ENCODE peak calls at places on chromosomes 13 and 19, in nine cellular contexts. One of them, this sample, is unnamed.

GRCh38 chr19:42325896-42326771 is 699 bp downstream of the MEGF8 start:
- DNase-seq in pancreas: peak; percentile 61
- DNase-seq in kidney epithelial cell: no peak
- DNase-seq in thoracic aorta: no peak
- DNase-seq in IMR-90: no peak
- DNase-seq in sigmoid colon: no peak
- DNase-seq in CD4-positive, alpha-beta T cell: no peak
- DNase-seq in B cell: peak; percentile 48
- DNase-seq in fibroblast of villous mesenchyme: no peak
- DNase-seq in this sample: peak; percentile 50

GRCh38 chr13:100644328-100644727 is 30.3 kb downstream of the TMTC4 start:
- DNase-seq in pancreas: no peak
- DNase-seq in kidney epithelial cell: no peak
- DNase-seq in thoracic aorta: no peak
- DNase-seq in IMR-90: peak; percentile 37
- DNase-seq in sigmoid colon: no peak
- DNase-seq in CD4-positive, alpha-beta T cell: no peak
- DNase-seq in B cell: no peak
- DNase-seq in fibroblast of villous mesenchyme: peak; percentile 8
- DNase-seq in this sample: peak; percentile 20

GRCh38 chr19:1904385-1905070 is 671 bp upstream of the ADAT3 start:
- DNase-seq in pancreas: peak; percentile 71
- DNase-seq in kidney epithelial cell: peak; percentile 44
- DNase-seq in thoracic aorta: no peak
- DNase-seq in IMR-90: no peak
- DNase-seq in sigmoid colon: no peak
- DNase-seq in CD4-positive, alpha-beta T cell: no peak
- DNase-seq in B cell: peak; percentile 85
- DNase-seq in fibroblast of villous mesenchyme: no peak
- DNase-seq in this sample: peak; percentile 35

GRCh38 chr19:48654299-48655059 is 8.5 kb upstream of the CA11 start:
- DNase-seq in pancreas: no peak
- DNase-seq in kidney epithelial cell: no peak
- DNase-seq in thoracic aorta: no peak
- DNase-seq in IMR-90: no peak
- DNase-seq in sigmoid colon: no peak
- DNase-seq in CD4-positive, alpha-beta T cell: no peak
- DNase-seq in B cell: no peak
- DNase-seq in fibroblast of villous mesenchyme: peak; percentile 41
- DNase-seq in this sample: no peak

GRCh38 chr13:89660752-89661151 is 1686.7 kb upstream of the MIR17HG start:
- DNase-seq in pancreas: no peak
- DNase-seq in kidney epithelial cell: no peak
- DNase-seq in thoracic aorta: no peak
- DNase-seq in IMR-90: no peak
- DNase-seq in sigmoid colon: no peak
- DNase-seq in CD4-positive, alpha-beta T cell: no peak
- DNase-seq in B cell: no peak
- DNase-seq in fibroblast of villous mesenchyme: no peak
- DNase-seq in this sample: no peak

GRCh38 chr13:102309110-102309509 is 92.7 kb downstream of the FGF14 start:
- DNase-seq in pancreas: no peak
- DNase-seq in kidney epithelial cell: no peak
- DNase-seq in thoracic aorta: no peak
- DNase-seq in IMR-90: no peak
- DNase-seq in sigmoid colon: no peak
- DNase-seq in CD4-positive, alpha-beta T cell: no peak
- DNase-seq in B cell: no peak
- DNase-seq in fibroblast of villous mesenchyme: no peak
- DNase-seq in this sample: no peak

GRCh38 chr13:29227560-29227959 is 367.9 kb downstream of the SLC7A1 start:
- DNase-seq in pancreas: no peak
- DNase-seq in kidney epithelial cell: no peak
- DNase-seq in thoracic aorta: no peak
- DNase-seq in IMR-90: no peak
- DNase-seq in sigmoid colon: no peak
- DNase-seq in CD4-positive, alpha-beta T cell: no peak
- DNase-seq in B cell: no peak
- DNase-seq in fibroblast of villous mesenchyme: peak; percentile 23
- DNase-seq in this sample: no peak

GRCh38 chr13:101465877-101466276 is 13.4 kb downstream of the ITGBL1 start:
- DNase-seq in pancreas: no peak
- DNase-seq in kidney epithelial cell: no peak
- DNase-seq in thoracic aorta: no peak
- DNase-seq in IMR-90: peak; percentile 77
- DNase-seq in sigmoid colon: no peak
- DNase-seq in CD4-positive, alpha-beta T cell: no peak
- DNase-seq in B cell: no peak
- DNase-seq in fibroblast of villous mesenchyme: no peak
- DNase-seq in this sample: no peak

GRCh38 chr19:39409207-39409885 is 2.7 kb downstream of the ZFP36 start:
- DNase-seq in pancreas: peak; percentile 98
- DNase-seq in kidney epithelial cell: no peak
- DNase-seq in thoracic aorta: peak; percentile 69
- DNase-seq in IMR-90: peak; percentile 61
- DNase-seq in sigmoid colon: peak; percentile 97
- DNase-seq in CD4-positive, alpha-beta T cell: peak; percentile 80
- DNase-seq in B cell: peak; percentile 80
- DNase-seq in fibroblast of villous mesenchyme: peak; percentile 78
- DNase-seq in this sample: peak; percentile 66

GRCh38 chr13:50130686-50131051 is 115.4 kb downstream of the KCNRG start:
- DNase-seq in pancreas: no peak
- DNase-seq in kidney epithelial cell: no peak
- DNase-seq in thoracic aorta: no peak
- DNase-seq in IMR-90: peak; percentile 47
- DNase-seq in sigmoid colon: no peak
- DNase-seq in CD4-positive, alpha-beta T cell: no peak
- DNase-seq in B cell: peak; percentile 56
- DNase-seq in fibroblast of villous mesenchyme: peak; percentile 41
- DNase-seq in this sample: peak; percentile 48

GRCh38 chr13:24253520-24254150 is 55.7 kb upstream of the C1QTNF9 start:
- DNase-seq in pancreas: no peak
- DNase-seq in kidney epithelial cell: no peak
- DNase-seq in thoracic aorta: no peak
- DNase-seq in IMR-90: no peak
- DNase-seq in sigmoid colon: peak; percentile 34
- DNase-seq in CD4-positive, alpha-beta T cell: no peak
- DNase-seq in B cell: no peak
- DNase-seq in fibroblast of villous mesenchyme: no peak
- DNase-seq in this sample: no peak

GRCh38 chr13:83048419-83048818 is 833.9 kb downstream of the SLITRK1 start:
- DNase-seq in pancreas: no peak
- DNase-seq in kidney epithelial cell: peak; percentile 5
- DNase-seq in thoracic aorta: no peak
- DNase-seq in IMR-90: peak; percentile 3
- DNase-seq in sigmoid colon: no peak
- DNase-seq in CD4-positive, alpha-beta T cell: no peak
- DNase-seq in B cell: no peak
- DNase-seq in fibroblast of villous mesenchyme: no peak
- DNase-seq in this sample: no peak
- TF ChIP-seq CTCF in pancreas: no peak
- TF ChIP-seq CTCF in kidney epithelial cell: no peak
- TF ChIP-seq CTCF in thoracic aorta: no peak
- TF ChIP-seq CTCF in IMR-90: no peak
- TF ChIP-seq CTCF in sigmoid colon: no peak
- TF ChIP-seq CTCF in CD4-positive, alpha-beta T cell: no peak
- TF ChIP-seq CTCF in B cell: no peak
- TF ChIP-seq CTCF in fibroblast of villous mesenchyme: no peak
- TF ChIP-seq CTCF in this sample: no peak

DNA sequence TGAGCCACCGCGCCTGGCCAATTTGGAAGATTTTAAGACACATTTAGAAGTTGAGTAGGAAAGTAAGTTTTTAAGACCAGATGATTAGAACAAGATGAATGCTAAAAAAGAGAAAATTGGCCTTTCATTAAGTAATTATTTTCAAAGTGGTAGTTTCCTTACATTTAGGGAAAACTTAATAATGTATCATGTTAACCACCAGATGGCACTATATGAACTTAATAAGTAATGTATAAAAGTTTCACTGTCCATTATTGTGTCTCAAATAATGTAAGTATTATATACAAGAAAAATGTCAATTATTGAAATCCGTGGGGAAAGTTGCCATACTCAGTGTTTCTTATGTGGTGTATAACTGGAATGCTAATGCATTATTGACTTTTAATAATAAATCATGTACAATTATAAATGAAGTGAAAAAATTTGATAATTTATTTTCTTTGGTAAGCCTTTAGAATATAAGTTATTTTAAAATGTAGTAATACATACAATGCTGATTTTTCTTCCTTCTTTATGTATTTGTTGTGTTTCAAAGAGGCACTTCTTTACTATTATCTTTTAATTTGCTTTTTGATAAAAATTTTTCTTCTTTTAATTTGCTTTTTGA is 29.2 kb downstream of the COG6 start:
- DNase-seq in pancreas: no peak
- DNase-seq in kidney epithelial cell: no peak
- DNase-seq in thoracic aorta: no peak
- DNase-seq in IMR-90: peak; percentile 65
- DNase-seq in sigmoid colon: no peak
- DNase-seq in CD4-positive, alpha-beta T cell: no peak
- DNase-seq in B cell: no peak
- DNase-seq in fibroblast of villous mesenchyme: peak; percentile 61
- DNase-seq in this sample: no peak
- TF ChIP-seq CTCF in pancreas: peak; percentile 19
- TF ChIP-seq CTCF in kidney epithelial cell: no peak
- TF ChIP-seq CTCF in thoracic aorta: peak; percentile 34
- TF ChIP-seq CTCF in IMR-90: peak; percentile 49
- TF ChIP-seq CTCF in sigmoid colon: peak; percentile 38
- TF ChIP-seq CTCF in CD4-positive, alpha-beta T cell: peak; percentile 71
- TF ChIP-seq CTCF in B cell: peak; percentile 77
- TF ChIP-seq CTCF in fibroblast of villous mesenchyme: peak; percentile 10
- TF ChIP-seq CTCF in this sample: peak; percentile 47

DNA sequence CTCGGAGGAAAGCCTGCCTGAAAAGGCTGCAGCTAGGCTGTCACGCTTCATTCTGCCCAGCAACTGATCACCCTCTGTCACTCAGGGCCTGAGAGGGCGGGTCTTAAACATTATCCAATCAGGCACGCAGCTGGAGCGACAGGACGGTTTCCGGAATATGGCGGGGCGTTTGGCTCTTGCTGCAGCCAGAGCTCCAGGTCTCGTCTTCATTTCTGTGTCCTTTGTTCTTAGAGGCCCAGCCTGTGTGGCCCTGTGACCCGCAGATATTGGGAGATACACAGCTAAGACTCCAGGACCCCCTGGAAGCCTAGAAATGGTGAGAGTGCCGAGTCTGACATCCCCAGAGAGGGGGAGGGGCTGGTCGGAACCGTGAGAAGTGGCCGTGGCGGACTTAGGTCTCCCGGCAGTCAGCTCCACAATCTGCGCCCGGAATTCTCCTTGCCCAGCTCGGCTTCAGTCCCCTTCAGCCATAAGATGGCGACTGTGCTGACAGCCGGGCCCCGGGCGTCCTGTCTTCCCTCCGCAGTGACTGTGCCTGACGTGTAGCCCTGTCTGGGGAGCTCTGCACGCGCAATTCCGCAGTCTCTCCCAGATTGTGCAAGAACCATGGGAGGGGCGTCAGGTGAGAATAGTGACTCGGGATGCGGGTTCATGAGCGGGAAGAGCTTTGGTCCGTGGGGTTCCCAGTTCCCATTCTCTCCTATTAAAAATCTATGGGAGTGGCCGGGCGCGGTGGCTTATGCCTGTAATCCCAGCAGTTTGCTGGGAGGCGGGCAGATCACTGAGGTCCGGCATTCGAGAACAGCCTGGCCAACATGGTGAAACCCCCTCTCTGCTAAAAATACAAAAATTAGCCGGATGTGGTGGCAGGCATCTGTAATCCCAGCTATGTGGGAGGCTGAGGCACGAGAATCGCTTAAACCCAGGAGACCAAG is at the start of gene ZNF429:
- DNase-seq in pancreas: peak; percentile 88
- DNase-seq in kidney epithelial cell: peak; percentile 77
- DNase-seq in thoracic aorta: peak; percentile 94
- DNase-seq in IMR-90: peak; percentile 92
- DNase-seq in sigmoid colon: peak; percentile 96
- DNase-seq in CD4-positive, alpha-beta T cell: peak; percentile 90
- DNase-seq in B cell: peak; percentile 93
- DNase-seq in fibroblast of villous mesenchyme: peak; percentile 94
- DNase-seq in this sample: peak; percentile 85
- TF ChIP-seq CTCF in pancreas: no peak
- TF ChIP-seq CTCF in kidney epithelial cell: no peak
- TF ChIP-seq CTCF in thoracic aorta: no peak
- TF ChIP-seq CTCF in IMR-90: peak; percentile 5
- TF ChIP-seq CTCF in sigmoid colon: no peak
- TF ChIP-seq CTCF in CD4-positive, alpha-beta T cell: no peak
- TF ChIP-seq CTCF in B cell: no peak
- TF ChIP-seq CTCF in fibroblast of villous mesenchyme: peak; percentile 16
- TF ChIP-seq CTCF in this sample: no peak

GRCh38 chr19:15169541-15170285 is 31.1 kb downstream of the NOTCH3 start:
- DNase-seq in pancreas: no peak
- DNase-seq in kidney epithelial cell: no peak
- DNase-seq in thoracic aorta: no peak
- DNase-seq in IMR-90: no peak
- DNase-seq in sigmoid colon: no peak
- DNase-seq in CD4-positive, alpha-beta T cell: no peak
- DNase-seq in B cell: no peak
- DNase-seq in fibroblast of villous mesenchyme: no peak
- DNase-seq in this sample: no peak

GRCh38 chr19:15170345-15170744 is 30.4 kb downstream of the NOTCH3 start:
- DNase-seq in pancreas: no peak
- DNase-seq in kidney epithelial cell: no peak
- DNase-seq in thoracic aorta: no peak
- DNase-seq in IMR-90: no peak
- DNase-seq in sigmoid colon: no peak
- DNase-seq in CD4-positive, alpha-beta T cell: no peak
- DNase-seq in B cell: no peak
- DNase-seq in fibroblast of villous mesenchyme: no peak
- DNase-seq in this sample: no peak

GRCh38 chr19:15175609-15176008 is 25.2 kb downstream of the NOTCH3 start:
- DNase-seq in pancreas: no peak
- DNase-seq in kidney epithelial cell: no peak
- DNase-seq in thoracic aorta: no peak
- DNase-seq in IMR-90: no peak
- DNase-seq in sigmoid colon: no peak
- DNase-seq in CD4-positive, alpha-beta T cell: no peak
- DNase-seq in B cell: no peak
- DNase-seq in fibroblast of villous mesenchyme: no peak
- DNase-seq in this sample: no peak

GRCh38 chr19:15177269-15178116 is 23.3 kb downstream of the NOTCH3 start:
- DNase-seq in pancreas: peak; percentile 85
- DNase-seq in kidney epithelial cell: peak; percentile 5
- DNase-seq in thoracic aorta: no peak
- DNase-seq in IMR-90: peak; percentile 64
- DNase-seq in sigmoid colon: peak; percentile 86
- DNase-seq in CD4-positive, alpha-beta T cell: peak; percentile 77
- DNase-seq in B cell: peak; percentile 82
- DNase-seq in fibroblast of villous mesenchyme: peak; percentile 73
- DNase-seq in this sample: peak; percentile 94

DNA sequence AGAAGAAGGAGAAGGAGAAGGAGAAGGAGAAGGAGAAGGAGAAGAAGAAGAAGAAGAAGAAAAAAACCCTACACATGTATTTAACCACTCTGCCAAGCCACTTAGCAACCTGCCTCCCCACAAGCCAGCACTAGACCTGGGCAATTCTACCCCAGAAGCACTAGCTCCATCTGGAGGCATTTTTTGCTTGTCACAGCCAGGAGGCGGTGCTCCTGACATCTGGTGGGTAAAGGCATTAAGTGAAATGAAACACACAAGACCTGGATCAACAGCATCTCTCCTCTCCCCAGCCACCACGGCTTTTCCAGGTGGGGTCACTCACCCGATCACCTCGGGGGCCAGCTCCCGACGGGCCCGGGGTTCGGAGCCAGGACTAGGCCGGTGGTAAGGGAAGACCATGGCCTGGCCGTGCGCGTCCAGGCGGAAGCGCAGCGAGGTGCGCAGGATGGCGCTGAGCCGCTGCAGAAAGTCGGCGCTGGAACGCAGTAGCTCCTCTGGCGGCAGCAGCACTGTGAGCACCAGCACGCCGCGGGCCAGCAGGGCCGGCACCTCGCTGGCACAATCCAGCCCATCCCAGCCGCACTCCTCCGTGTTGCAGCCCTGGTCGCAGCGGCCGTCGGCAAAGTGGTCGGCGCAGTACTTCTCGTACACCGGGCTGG is 26.9 kb downstream of the NOTCH3 start:
- DNase-seq in pancreas: no peak
- DNase-seq in kidney epithelial cell: no peak
- DNase-seq in thoracic aorta: no peak
- DNase-seq in IMR-90: no peak
- DNase-seq in sigmoid colon: no peak
- DNase-seq in CD4-positive, alpha-beta T cell: no peak
- DNase-seq in B cell: no peak
- DNase-seq in fibroblast of villous mesenchyme: no peak
- DNase-seq in this sample: no peak
- TF ChIP-seq CTCF in pancreas: no peak
- TF ChIP-seq CTCF in kidney epithelial cell: peak; percentile 13
- TF ChIP-seq CTCF in thoracic aorta: no peak
- TF ChIP-seq CTCF in IMR-90: peak; percentile 23
- TF ChIP-seq CTCF in sigmoid colon: no peak
- TF ChIP-seq CTCF in CD4-positive, alpha-beta T cell: no peak
- TF ChIP-seq CTCF in B cell: no peak
- TF ChIP-seq CTCF in fibroblast of villous mesenchyme: peak; percentile 28
- TF ChIP-seq CTCF in this sample: no peak